ENCODE peak calls at places on chromosome 14, in ten cellular contexts. T, D, N, Z, F, L, V, S, P and O are unnamed samples.

GRCh38 chr14:39246618-39247017 is 12.9 kb downstream of the MIA2 start:
- DNase-seq in P (no peak), F (no peak), S (no peak), N (no peak), L (no peak), T (no peak), D (no peak), V (no peak), Z (no peak), O (no peak)

GRCh38 chr14:43687866-43688265 is 819.2 kb downstream of the FSCB start:
- DNase-seq in N (no peak), D (no peak), P (no peak), F (no peak), T (no peak), V (no peak), Z (no peak), L (no peak), S (no peak), O (no peak)

GRCh38 chr14:103633391-103633790 is 4.4 kb downstream of the KLC1 start:
- DNase-seq in P (no peak), L (no peak), Z (no peak), V (no peak), D (no peak), F (no peak), N (no peak), S (no peak), T (no peak), O (no peak)

GRCh38 chr14:101836131-101836530 is 74.6 kb downstream of the PPP2R5C start:
- DNase-seq in T (no peak), V (no peak), D (no peak), N (no peak), Z (peak; percentile 69), F (no peak), P (no peak), L (no peak), S (no peak), O (no peak)

GRCh38 chr14:23078692-23079116 is 16.2 kb downstream of the ACIN1 start:
- DNase-seq in P (no peak), V (no peak), Z (peak; percentile 92), L (peak; percentile 76), D (no peak), N (peak; percentile 69), T (no peak), S (no peak), F (peak; percentile 55), O (peak; percentile 94)

GRCh38 chr14:57182760-57183503 is 85.8 kb downstream of the EXOC5 start:
- DNase-seq in S (no peak), P (no peak), N (no peak), V (peak; percentile 16), T (peak; percentile 39), D (no peak), F (no peak), L (peak; percentile 15), Z (no peak), O (no peak)

GRCh38 chr14:20493634-20494033 is 11.7 kb upstream of the RNASE10 start:
- DNase-seq in L (no peak), F (no peak), S (no peak), Z (no peak), N (no peak), D (no peak), P (no peak), V (no peak), T (no peak), O (no peak)

GRCh38 chr14:104390221-104390931 is 189.2 kb upstream of the C14orf180 start:
- DNase-seq in V (no peak), N (no peak), D (no peak), Z (peak; percentile 45), T (no peak), P (peak; percentile 69), S (no peak), L (no peak), F (no peak), O (peak; percentile 74)

GRCh38 chr14:36288496-36288895 is 31.9 kb downstream of the MBIP start:
- DNase-seq in T (no peak), Z (no peak), L (no peak), D (no peak), V (no peak), S (no peak), F (no peak), P (no peak), N (no peak), O (no peak)
- TF ChIP-seq POLR2AphosphoS5 in T (no peak), Z (no peak), L (no peak), D (no peak), V (no peak), S (no peak), F (no peak), P (no peak), N (no peak), O (no peak)

GRCh38 chr14:69483765-69484443 is 624 bp upstream of the PLEKHD1 start:
- DNase-seq in D (no peak), P (no peak), F (no peak), S (no peak), V (no peak), L (no peak), Z (no peak), N (peak; percentile 10), T (peak; percentile 82), O (no peak)

GRCh38 chr14:69485701-69486100 is 1.2 kb downstream of the PLEKHD1 start:
- DNase-seq in F (no peak), V (no peak), D (no peak), N (no peak), Z (no peak), L (no peak), P (no peak), T (no peak), S (no peak), O (no peak)

GRCh38 chr14:69485261-69485660 is 733 bp downstream of the PLEKHD1 start:
- DNase-seq in T (no peak), L (no peak), P (no peak), S (no peak), D (no peak), N (no peak), V (no peak), Z (no peak), F (no peak), O (no peak)

GRCh38 chr14:69481815-69482568 is 2.5 kb upstream of the PLEKHD1 start:
- DNase-seq in T (no peak), D (peak; percentile 64), P (no peak), L (no peak), S (no peak), F (no peak), N (no peak), Z (no peak), V (no peak), O (no peak)

GRCh38 chr14:69484444-69485113 is at the start of gene PLEKHD1:
- DNase-seq in P (no peak), S (peak; percentile 41), Z (no peak), N (no peak), T (peak; percentile 87), L (no peak), F (peak; percentile 32), D (no peak), V (peak; percentile 18), O (no peak)
- TF ChIP-seq POLR2AphosphoS5 in P (no peak), S (no peak), Z (no peak), N (no peak), T (no peak), L (no peak), F (no peak), D (no peak), V (no peak), O (no peak)

DNA sequence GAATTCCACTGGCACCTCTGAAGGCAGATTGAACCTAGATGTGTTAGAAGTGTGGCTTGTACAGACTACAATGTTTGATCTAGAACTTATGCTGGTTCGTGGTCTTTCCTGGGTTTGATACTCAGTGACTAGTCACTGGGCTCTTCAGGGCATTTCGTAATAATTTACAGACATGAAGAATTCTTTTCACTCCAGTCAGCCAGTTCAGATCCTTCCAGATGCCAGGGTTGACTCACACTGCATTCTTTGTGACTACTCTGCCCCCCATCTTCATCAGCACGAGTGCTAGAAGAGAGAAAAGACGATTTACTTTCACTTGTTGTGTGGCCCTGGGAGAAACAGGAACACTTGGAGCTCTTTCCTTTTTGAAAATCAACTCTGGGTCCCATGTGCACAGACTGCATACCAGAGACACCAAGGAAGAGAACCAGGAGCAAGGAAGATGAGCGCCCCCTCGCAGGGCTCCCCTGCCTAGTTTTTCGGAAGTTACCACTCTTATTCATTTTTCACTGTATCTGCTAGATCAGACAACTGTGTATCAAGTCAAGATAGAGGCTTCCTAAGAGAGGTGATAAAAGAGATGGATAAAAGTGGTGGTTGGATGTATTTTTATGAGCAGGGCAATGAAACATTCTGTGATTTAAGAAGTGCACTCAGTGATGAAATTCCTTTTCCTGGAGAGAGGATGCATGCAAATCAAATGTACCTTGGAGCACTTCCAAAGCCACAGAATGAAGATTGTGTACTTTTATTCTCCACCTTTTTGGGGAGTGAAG is 33.5 kb upstream of the EVL start:
- DNase-seq in Z (peak; percentile 80), T (no peak), D (no peak), L (no peak), N (peak; percentile 24), V (peak; percentile 71), F (no peak), S (no peak), P (no peak), O (no peak)
- TF ChIP-seq POLR2AphosphoS5 in Z (peak; percentile 63), T (peak; percentile 80), D (no peak), L (no peak), N (peak; percentile 46), V (no peak), F (no peak), S (no peak), P (no peak), O (no peak)

GRCh38 chr14:50402965-50403364 is 6.3 kb upstream of the CDKL1 start:
- DNase-seq in L (no peak), V (no peak), F (no peak), T (no peak), S (no peak), D (no peak), N (no peak), Z (no peak), P (no peak), O (no peak)

GRCh38 chr14:50400461-50400860 is 3.8 kb upstream of the CDKL1 start:
- DNase-seq in L (no peak), N (no peak), S (no peak), D (no peak), Z (no peak), P (no peak), V (no peak), F (no peak), T (no peak), O (no peak)

GRCh38 chr14:50396636-50397460 is at the start of gene CDKL1:
- DNase-seq in P (peak; percentile 91), T (peak; percentile 88), L (peak; percentile 32), D (peak; percentile 49), N (peak; percentile 78), Z (peak; percentile 80), F (peak; percentile 79), S (no peak), V (no peak), O (no peak)

GRCh38 chr14:50397461-50398196 is 948 bp upstream of the CDKL1 start:
- DNase-seq in F (no peak), Z (no peak), L (peak; percentile 24), N (peak; percentile 34), T (peak; percentile 41), D (no peak), P (no peak), V (no peak), S (no peak), O (peak; percentile 85)

DNA sequence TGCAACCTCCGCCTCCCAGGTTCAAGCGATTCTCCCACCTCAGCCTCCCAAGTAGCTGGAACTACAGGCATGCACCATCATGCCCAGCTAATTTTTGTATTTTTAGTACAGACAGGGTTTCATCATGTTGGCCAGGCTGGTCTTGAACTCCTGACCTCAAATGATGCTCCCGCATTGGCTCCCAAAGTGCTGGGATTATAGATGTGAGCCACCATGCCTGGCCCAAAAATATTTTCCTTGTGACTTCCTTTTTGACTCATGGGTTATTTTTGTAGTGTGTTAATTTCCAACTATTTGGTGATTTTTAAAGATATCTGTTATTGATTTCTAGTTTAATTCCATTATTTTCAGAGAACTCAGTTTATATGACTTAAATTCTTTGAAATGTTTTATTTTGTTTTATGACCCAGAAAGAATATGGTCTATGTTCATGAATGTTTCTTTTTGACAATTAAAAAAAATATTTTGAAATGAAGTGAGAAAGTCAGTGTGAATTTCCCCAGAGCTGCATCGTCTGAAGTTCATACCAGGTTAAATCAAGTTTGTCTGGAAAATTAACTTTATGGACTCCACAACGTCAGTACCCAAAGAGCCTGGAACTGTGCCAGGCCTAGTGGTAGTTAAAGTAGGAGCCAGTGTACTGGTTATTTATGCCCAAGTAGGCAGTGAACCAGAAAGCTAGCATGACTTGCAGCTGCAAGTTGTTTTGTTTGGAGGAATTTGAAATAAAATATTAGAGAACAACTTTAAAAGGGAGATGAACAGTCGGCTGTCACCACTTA is 2.8 kb upstream of the CDKL1 start:
- DNase-seq in P (no peak), Z (peak; percentile 90), N (peak; percentile 80), T (no peak), L (no peak), S (no peak), D (no peak), F (peak; percentile 49), V (peak; percentile 4), O (peak; percentile 42)
- TF ChIP-seq POLR2AphosphoS5 in P (no peak), Z (peak; percentile 13), N (no peak), T (no peak), L (no peak), S (no peak), D (no peak), F (no peak), V (no peak), O (no peak)